ENCODE peak calls at places on chromosomes 12 and 14, in eight cellular contexts. One of them, this sample, is unnamed.

GRCh38 chr14:103908580-103908979 is 19.7 kb upstream of the TDRD9 start:
- DNase-seq in OCI-LY7: no peak
- DNase-seq in upper lobe of right lung: no peak
- DNase-seq in heart left ventricle: no peak
- DNase-seq in IMR-90: no peak
- DNase-seq in AG04450: no peak
- DNase-seq in T-helper 17 cell: no peak
- DNase-seq in testis: no peak
- DNase-seq in this sample: peak; percentile 29

GRCh38 chr14:104981699-104982541 is 3.7 kb upstream of the CLBA1 start:
- DNase-seq in upper lobe of right lung: no peak
- DNase-seq in IMR-90: no peak
- DNase-seq in testis: no peak
- DNase-seq in T-helper 17 cell: no peak
- DNase-seq in OCI-LY7: no peak
- DNase-seq in heart left ventricle: no peak
- DNase-seq in AG04450: no peak
- DNase-seq in this sample: no peak

GRCh38 chr12:47343684-47344567 is 264.2 kb upstream of the AMIGO2 start:
- DNase-seq in AG04450: peak; percentile 6
- DNase-seq in IMR-90: peak; percentile 88
- DNase-seq in heart left ventricle: no peak
- DNase-seq in T-helper 17 cell: no peak
- DNase-seq in testis: no peak
- DNase-seq in upper lobe of right lung: no peak
- DNase-seq in OCI-LY7: no peak
- DNase-seq in this sample: no peak

GRCh38 chr12:46847001-46847400 is 21.2 kb upstream of the SLC38A4 start:
- DNase-seq in IMR-90: no peak
- DNase-seq in heart left ventricle: no peak
- DNase-seq in upper lobe of right lung: no peak
- DNase-seq in OCI-LY7: no peak
- DNase-seq in AG04450: no peak
- DNase-seq in T-helper 17 cell: no peak
- DNase-seq in testis: no peak
- DNase-seq in this sample: no peak

GRCh38 chr12:71981149-71981548 is 42.5 kb downstream of the TPH2 start:
- DNase-seq in T-helper 17 cell: no peak
- DNase-seq in heart left ventricle: no peak
- DNase-seq in OCI-LY7: no peak
- DNase-seq in testis: no peak
- DNase-seq in AG04450: no peak
- DNase-seq in upper lobe of right lung: no peak
- DNase-seq in IMR-90: peak; percentile 6
- DNase-seq in this sample: no peak

GRCh38 chr14:76761198-76761848 is at the start of gene VASH1:
- DNase-seq in upper lobe of right lung: peak; percentile 86
- DNase-seq in AG04450: peak; percentile 29
- DNase-seq in IMR-90: peak; percentile 76
- DNase-seq in T-helper 17 cell: peak; percentile 40
- DNase-seq in heart left ventricle: peak; percentile 82
- DNase-seq in OCI-LY7: no peak
- DNase-seq in testis: peak; percentile 81
- DNase-seq in this sample: peak; percentile 89

GRCh38 chr12:124828264-124829007 is 35.2 kb downstream of the SCARB1 start:
- DNase-seq in heart left ventricle: no peak
- DNase-seq in AG04450: no peak
- DNase-seq in IMR-90: peak; percentile 13
- DNase-seq in upper lobe of right lung: no peak
- DNase-seq in testis: no peak
- DNase-seq in T-helper 17 cell: no peak
- DNase-seq in OCI-LY7: no peak
- DNase-seq in this sample: peak; percentile 79

GRCh38 chr14:68564236-68564825 is 228.5 kb downstream of the ZFP36L1 start:
- DNase-seq in upper lobe of right lung: no peak
- DNase-seq in IMR-90: no peak
- DNase-seq in AG04450: no peak
- DNase-seq in testis: no peak
- DNase-seq in heart left ventricle: no peak
- DNase-seq in OCI-LY7: no peak
- DNase-seq in T-helper 17 cell: no peak
- DNase-seq in this sample: no peak

GRCh38 chr12:40222247-40222646 is 2.5 kb upstream of the LRRK2 start:
- DNase-seq in IMR-90: no peak
- DNase-seq in heart left ventricle: no peak
- DNase-seq in upper lobe of right lung: no peak
- DNase-seq in testis: no peak
- DNase-seq in T-helper 17 cell: no peak
- DNase-seq in OCI-LY7: no peak
- DNase-seq in AG04450: no peak
- DNase-seq in this sample: no peak

GRCh38 chr12:795305-795704 is 42.9 kb downstream of the WNK1 start:
- DNase-seq in testis: no peak
- DNase-seq in upper lobe of right lung: no peak
- DNase-seq in AG04450: no peak
- DNase-seq in OCI-LY7: no peak
- DNase-seq in T-helper 17 cell: no peak
- DNase-seq in IMR-90: no peak
- DNase-seq in heart left ventricle: no peak
- DNase-seq in this sample: no peak

GRCh38 chr12:46549527-46550265 is 177.1 kb upstream of the SLC38A2 start:
- DNase-seq in OCI-LY7: no peak
- DNase-seq in upper lobe of right lung: no peak
- DNase-seq in IMR-90: peak; percentile 97
- DNase-seq in testis: no peak
- DNase-seq in heart left ventricle: no peak
- DNase-seq in T-helper 17 cell: no peak
- DNase-seq in AG04450: peak; percentile 84
- DNase-seq in this sample: no peak

GRCh38 chr14:30786701-30787100 is 87.7 kb upstream of the COCH start:
- DNase-seq in heart left ventricle: no peak
- DNase-seq in IMR-90: no peak
- DNase-seq in testis: no peak
- DNase-seq in upper lobe of right lung: no peak
- DNase-seq in AG04450: no peak
- DNase-seq in OCI-LY7: no peak
- DNase-seq in T-helper 17 cell: no peak
- DNase-seq in this sample: no peak

GRCh38 chr14:54762296-54762695 is 140.3 kb downstream of the GCH1 start:
- DNase-seq in upper lobe of right lung: no peak
- DNase-seq in IMR-90: peak; percentile 49
- DNase-seq in AG04450: no peak
- DNase-seq in heart left ventricle: no peak
- DNase-seq in T-helper 17 cell: no peak
- DNase-seq in testis: no peak
- DNase-seq in OCI-LY7: no peak
- DNase-seq in this sample: no peak

GRCh38 chr14:99754141-99755067 is 38.8 kb upstream of the EML1 start:
- DNase-seq in testis: no peak
- DNase-seq in T-helper 17 cell: no peak
- DNase-seq in OCI-LY7: no peak
- DNase-seq in IMR-90: no peak
- DNase-seq in AG04450: no peak
- DNase-seq in upper lobe of right lung: peak; percentile 52
- DNase-seq in heart left ventricle: no peak
- DNase-seq in this sample: peak; percentile 65

GRCh38 chr12:113161415-113162016 is 12.0 kb downstream of the CFAP73 start:
- DNase-seq in T-helper 17 cell: no peak
- DNase-seq in IMR-90: no peak
- DNase-seq in upper lobe of right lung: no peak
- DNase-seq in heart left ventricle: no peak
- DNase-seq in OCI-LY7: peak; percentile 99
- DNase-seq in testis: peak; percentile 68
- DNase-seq in AG04450: no peak
- DNase-seq in this sample: no peak

GRCh38 chr12:11059784-11060183 is 2.3 kb downstream of the TAS2R46 start:
- DNase-seq in heart left ventricle: no peak
- DNase-seq in IMR-90: peak; percentile 47
- DNase-seq in OCI-LY7: no peak
- DNase-seq in AG04450: no peak
- DNase-seq in T-helper 17 cell: no peak
- DNase-seq in upper lobe of right lung: no peak
- DNase-seq in testis: no peak
- DNase-seq in this sample: no peak

GRCh38 chr12:112996501-112996900 is 18.2 kb downstream of the OAS2 start:
- DNase-seq in IMR-90: no peak
- DNase-seq in AG04450: no peak
- DNase-seq in OCI-LY7: no peak
- DNase-seq in testis: no peak
- DNase-seq in T-helper 17 cell: no peak
- DNase-seq in upper lobe of right lung: no peak
- DNase-seq in heart left ventricle: no peak
- DNase-seq in this sample: no peak

GRCh38 chr12:108801736-108802665 is 55.4 kb downstream of the SSH1 start:
- DNase-seq in IMR-90: peak; percentile 83
- DNase-seq in testis: no peak
- DNase-seq in heart left ventricle: peak; percentile 48
- DNase-seq in upper lobe of right lung: no peak
- DNase-seq in AG04450: no peak
- DNase-seq in T-helper 17 cell: no peak
- DNase-seq in OCI-LY7: no peak
- DNase-seq in this sample: peak; percentile 80

GRCh38 chr14:68619805-68620574 is 172.9 kb downstream of the ZFP36L1 start:
- DNase-seq in upper lobe of right lung: no peak
- DNase-seq in heart left ventricle: peak; percentile 73
- DNase-seq in OCI-LY7: no peak
- DNase-seq in T-helper 17 cell: no peak
- DNase-seq in testis: no peak
- DNase-seq in IMR-90: peak; percentile 73
- DNase-seq in AG04450: no peak
- DNase-seq in this sample: no peak

GRCh38 chr14:20093442-20093841 is 17.1 kb upstream of the OR4K17 start:
- DNase-seq in OCI-LY7: no peak
- DNase-seq in upper lobe of right lung: no peak
- DNase-seq in IMR-90: no peak
- DNase-seq in AG04450: no peak
- DNase-seq in testis: no peak
- DNase-seq in T-helper 17 cell: no peak
- DNase-seq in heart left ventricle: no peak
- DNase-seq in this sample: no peak
- H3K9me3 ChIP-seq in OCI-LY7: no peaks in the 10 kb centered on the region
- H3K9me3 ChIP-seq in upper lobe of right lung: no peaks in the 10 kb centered on the region
- H3K9me3 ChIP-seq in IMR-90: peaks cover under 1% of the 10 kb centered on the region
- H3K9me3 ChIP-seq in AG04450: peaks cover 4% of the 10 kb centered on the region
- H3K9me3 ChIP-seq in testis: no peaks in the 10 kb centered on the region
- H3K9me3 ChIP-seq in T-helper 17 cell: no peaks in the 10 kb centered on the region
- H3K9me3 ChIP-seq in heart left ventricle: no peaks in the 10 kb centered on the region
- H3K9me3 ChIP-seq in this sample: no peaks in the 10 kb centered on the region

GRCh38 chr14:85532981-85533820 is 3.3 kb downstream of the FLRT2 start:
- DNase-seq in AG04450: no peak
- DNase-seq in heart left ventricle: peak; percentile 44
- DNase-seq in upper lobe of right lung: peak; percentile 66
- DNase-seq in IMR-90: peak; percentile 87
- DNase-seq in T-helper 17 cell: no peak
- DNase-seq in testis: peak; percentile 72
- DNase-seq in OCI-LY7: no peak
- DNase-seq in this sample: peak; percentile 85

GRCh38 chr14:85532570-85532969 is 2.6 kb downstream of the FLRT2 start:
- DNase-seq in AG04450: no peak
- DNase-seq in OCI-LY7: no peak
- DNase-seq in T-helper 17 cell: no peak
- DNase-seq in testis: no peak
- DNase-seq in IMR-90: no peak
- DNase-seq in upper lobe of right lung: no peak
- DNase-seq in heart left ventricle: no peak
- DNase-seq in this sample: no peak

GRCh38 chr14:85534914-85535313 is 5.0 kb downstream of the FLRT2 start:
- DNase-seq in upper lobe of right lung: no peak
- DNase-seq in T-helper 17 cell: no peak
- DNase-seq in OCI-LY7: no peak
- DNase-seq in AG04450: no peak
- DNase-seq in heart left ventricle: no peak
- DNase-seq in IMR-90: no peak
- DNase-seq in testis: peak; percentile 20
- DNase-seq in this sample: no peak

GRCh38 chr14:85534435-85534834 is 4.5 kb downstream of the FLRT2 start:
- DNase-seq in AG04450: no peak
- DNase-seq in testis: peak; percentile 31
- DNase-seq in T-helper 17 cell: no peak
- DNase-seq in upper lobe of right lung: no peak
- DNase-seq in OCI-LY7: no peak
- DNase-seq in IMR-90: peak; percentile 24
- DNase-seq in heart left ventricle: no peak
- DNase-seq in this sample: peak; percentile 46

GRCh38 chr14:85533821-85534271 is 3.9 kb downstream of the FLRT2 start:
- DNase-seq in T-helper 17 cell: no peak
- DNase-seq in AG04450: no peak
- DNase-seq in heart left ventricle: no peak
- DNase-seq in testis: peak; percentile 21
- DNase-seq in IMR-90: peak; percentile 15
- DNase-seq in upper lobe of right lung: peak; percentile 61
- DNase-seq in OCI-LY7: no peak
- DNase-seq in this sample: peak; percentile 68
- H3K9me3 ChIP-seq in T-helper 17 cell: peaks cover 4% of the 10 kb centered on the region
- H3K9me3 ChIP-seq in AG04450: no peaks in the 10 kb centered on the region
- H3K9me3 ChIP-seq in heart left ventricle: no peaks in the 10 kb centered on the region
- H3K9me3 ChIP-seq in testis: no peaks in the 10 kb centered on the region
- H3K9me3 ChIP-seq in IMR-90: no peaks in the 10 kb centered on the region
- H3K9me3 ChIP-seq in upper lobe of right lung: no peaks in the 10 kb centered on the region
- H3K9me3 ChIP-seq in OCI-LY7: no peaks in the 10 kb centered on the region
- H3K9me3 ChIP-seq in this sample: no peaks in the 10 kb centered on the region

GRCh38 chr12:132922676-132923075 is 33.4 kb downstream of the ZNF605 start:
- DNase-seq in OCI-LY7: no peak
- DNase-seq in upper lobe of right lung: no peak
- DNase-seq in IMR-90: no peak
- DNase-seq in T-helper 17 cell: no peak
- DNase-seq in AG04450: no peak
- DNase-seq in testis: no peak
- DNase-seq in heart left ventricle: no peak
- DNase-seq in this sample: no peak
- H3K9me3 ChIP-seq in OCI-LY7: peaks cover 62% of the 10 kb centered on the region
- H3K9me3 ChIP-seq in upper lobe of right lung: peaks cover 95% of the 10 kb centered on the region
- H3K9me3 ChIP-seq in IMR-90: peaks cover 85% of the 10 kb centered on the region
- H3K9me3 ChIP-seq in T-helper 17 cell: peaks cover 49% of the 10 kb centered on the region
- H3K9me3 ChIP-seq in AG04450: peaks cover 76% of the 10 kb centered on the region
- H3K9me3 ChIP-seq in testis: no peaks in the 10 kb centered on the region
- H3K9me3 ChIP-seq in heart left ventricle: peaks cover 100% of the 10 kb centered on the region
- H3K9me3 ChIP-seq in this sample: peaks cover 82% of the 10 kb centered on the region

GRCh38 chr12:34290191-34290995 is 268.1 kb downstream of the ALG10 start:
- DNase-seq in heart left ventricle: peak; percentile 2
- DNase-seq in OCI-LY7: no peak
- DNase-seq in IMR-90: no peak
- DNase-seq in testis: no peak
- DNase-seq in AG04450: no peak
- DNase-seq in T-helper 17 cell: no peak
- DNase-seq in upper lobe of right lung: peak; percentile 53
- DNase-seq in this sample: no peak

GRCh38 chr12:34287437-34287836 is 265.1 kb downstream of the ALG10 start:
- DNase-seq in testis: no peak
- DNase-seq in T-helper 17 cell: no peak
- DNase-seq in heart left ventricle: peak; percentile 1
- DNase-seq in OCI-LY7: no peak
- DNase-seq in upper lobe of right lung: no peak
- DNase-seq in IMR-90: no peak
- DNase-seq in AG04450: no peak
- DNase-seq in this sample: no peak

GRCh38 chr12:34287986-34288962 is 266.0 kb downstream of the ALG10 start:
- DNase-seq in OCI-LY7: no peak
- DNase-seq in upper lobe of right lung: no peak
- DNase-seq in T-helper 17 cell: no peak
- DNase-seq in IMR-90: no peak
- DNase-seq in heart left ventricle: peak; percentile 2
- DNase-seq in testis: no peak
- DNase-seq in AG04450: no peak
- DNase-seq in this sample: peak; percentile 45

GRCh38 chr12:34289431-34290190 is 267.3 kb downstream of the ALG10 start:
- DNase-seq in testis: no peak
- DNase-seq in OCI-LY7: no peak
- DNase-seq in upper lobe of right lung: peak; percentile 48
- DNase-seq in heart left ventricle: no peak
- DNase-seq in IMR-90: no peak
- DNase-seq in AG04450: no peak
- DNase-seq in T-helper 17 cell: no peak
- DNase-seq in this sample: peak; percentile 37

GRCh38 chr12:34288963-34289345 is 266.7 kb downstream of the ALG10 start:
- DNase-seq in T-helper 17 cell: no peak
- DNase-seq in heart left ventricle: no peak
- DNase-seq in testis: no peak
- DNase-seq in upper lobe of right lung: no peak
- DNase-seq in IMR-90: no peak
- DNase-seq in AG04450: no peak
- DNase-seq in OCI-LY7: no peak
- DNase-seq in this sample: no peak
- H3K9me3 ChIP-seq in T-helper 17 cell: no peaks in the 10 kb centered on the region
- H3K9me3 ChIP-seq in heart left ventricle: peaks cover 27% of the 10 kb centered on the region
- H3K9me3 ChIP-seq in testis: no peaks in the 10 kb centered on the region
- H3K9me3 ChIP-seq in upper lobe of right lung: no peaks in the 10 kb centered on the region
- H3K9me3 ChIP-seq in IMR-90: peaks cover 63% of the 10 kb centered on the region
- H3K9me3 ChIP-seq in AG04450: peaks cover 81% of the 10 kb centered on the region
- H3K9me3 ChIP-seq in OCI-LY7: peaks cover 7% of the 10 kb centered on the region
- H3K9me3 ChIP-seq in this sample: peaks cover 15% of the 10 kb centered on the region